ENCODE peak calls at places on chromosomes 6 and 20, in seven cellular contexts. B, H, A, J, M, R and I are unnamed samples.

GRCh38 chr6:153489479-153489878 is 358.4 kb upstream of the RGS17 start:
- DNase-seq in B (no peak), H (no peak), A (no peak), J (no peak), M (peak), R (no peak), I (no peak)

GRCh38 chr6:30730611-30731435 is 10.7 kb downstream of the TUBB start:
- DNase-seq in B (peak), H (peak), A (peak), J (peak), M (peak), R (peak), I (no peak)

GRCh38 chr6:7742214-7742613 is 16.3 kb downstream of the BMP6 start:
- DNase-seq in B (no peak), H (no peak), A (no peak), J (no peak), M (peak), R (no peak), I (no peak)

GRCh38 chr20:51488331-51488730 is 54.2 kb downstream of the NFATC2 start:
- DNase-seq in B (no peak), H (no peak), A (no peak), J (no peak), M (no peak), R (no peak), I (no peak)

GRCh38 chr6:47229255-47229654 is 80.5 kb downstream of the TNFRSF21 start:
- DNase-seq in B (no peak), H (no peak), A (no peak), J (no peak), M (no peak), R (no peak), I (no peak)

GRCh38 chr6:28632326-28632851 is 106.7 kb downstream of the GPX5 start:
- DNase-seq in B (no peak), H (no peak), A (no peak), J (no peak), M (no peak), R (no peak), I (no peak)

GRCh38 chr6:137025786-137026730 is 18.7 kb downstream of the IL20RA start:
- DNase-seq in B (no peak), H (no peak), A (no peak), J (no peak), M (no peak), R (no peak), I (no peak)

GRCh38 chr6:157921685-157922367 is 59.8 kb upstream of the SYNJ2 start:
- DNase-seq in B (no peak), H (no peak), A (peak), J (no peak), M (no peak), R (no peak), I (no peak)

GRCh38 chr6:147459772-147460171 is 48.7 kb upstream of the SAMD5 start:
- DNase-seq in B (no peak), H (no peak), A (no peak), J (no peak), M (no peak), R (no peak), I (no peak)

GRCh38 chr6:25413506-25413905 is 134.3 kb downstream of the CARMIL1 start:
- DNase-seq in B (no peak), H (no peak), A (peak), J (no peak), M (no peak), R (no peak), I (no peak)

GRCh38 chr6:19837511-19838441 is 606 bp downstream of the ID4 start:
- DNase-seq in B (peak), H (no peak), A (peak), J (no peak), M (peak), R (peak), I (no peak)

GRCh38 chr6:124668028-124668427 is 294.2 kb upstream of the RNF217 start:
- DNase-seq in B (no peak), H (no peak), A (no peak), J (no peak), M (no peak), R (no peak), I (no peak)

GRCh38 chr6:15322781-15323536 is 77.1 kb downstream of the JARID2 start:
- DNase-seq in B (no peak), H (no peak), A (no peak), J (no peak), M (no peak), R (peak), I (no peak)

GRCh38 chr6:73696990-73697651 is 1.1 kb downstream of the CD109 start:
- DNase-seq in B (no peak), H (no peak), A (no peak), J (no peak), M (peak), R (no peak), I (no peak)

GRCh38 chr6:46473866-46474265 is 17.4 kb downstream of the RCAN2 start:
- DNase-seq in B (no peak), H (no peak), A (no peak), J (no peak), M (no peak), R (no peak), I (no peak)

GRCh38 chr20:47740225-47741184 is 44.8 kb downstream of the SULF2 start:
- DNase-seq in B (no peak), H (no peak), A (peak), J (no peak), M (peak), R (no peak), I (no peak)

GRCh38 chr20:17859002-17859615 is 109.5 kb downstream of the SNX5 start:
- DNase-seq in B (no peak), H (no peak), A (no peak), J (peak), M (no peak), R (peak), I (no peak)

GRCh38 chr20:34708621-34709043 is 4.5 kb downstream of the TP53INP2 start:
- DNase-seq in B (peak), H (peak), A (peak), J (peak), M (peak), R (peak), I (no peak)

GRCh38 chr20:59932616-59933295 is 681 bp downstream of the SYCP2 start:
- DNase-seq in B (no peak), H (no peak), A (no peak), J (no peak), M (no peak), R (no peak), I (no peak)

GRCh38 chr6:121216928-121217327 is 117.4 kb downstream of the TBC1D32 start:
- DNase-seq in B (no peak), H (no peak), A (peak), J (no peak), M (no peak), R (no peak), I (peak)